ENCODE peak calls at places on chromosomes 6 and 20, in five cellular contexts. N, V, X, M and J are unnamed samples.

GRCh38 chr6:156778615-156779205 is 1.5 kb downstream of the ARID1B start:
- DNase-seq in X (peak; percentile 72), V (peak; percentile 62), M (peak; percentile 72), N (peak; percentile 75), J (peak; percentile 59)

GRCh38 chr6:155315516-155315871 is 1.2 kb upstream of the TFB1M start:
- DNase-seq in M (no peak), X (no peak), N (no peak), V (no peak), J (no peak)

GRCh38 chr20:41265931-41266330 is 51.6 kb downstream of the ZHX3 start:
- DNase-seq in X (no peak), V (no peak), M (no peak), N (no peak), J (no peak)

GRCh38 chr6:113654396-113654795 is 202.7 kb upstream of the MARCKS start:
- DNase-seq in V (peak; percentile 32), X (peak; percentile 84), M (no peak), N (peak; percentile 82), J (peak; percentile 29)

GRCh38 chr20:23115823-23116222 is 29.7 kb upstream of the CD93 start:
- DNase-seq in X (no peak), M (no peak), V (no peak), N (no peak), J (no peak)

GRCh38 chr20:52305843-52306242 is 114.3 kb upstream of the ZFP64 start:
- DNase-seq in X (no peak), M (no peak), V (no peak), N (no peak), J (no peak)

GRCh38 chr6:159066479-159066878 is 21.7 kb upstream of the TAGAP start:
- DNase-seq in V (no peak), X (no peak), N (no peak), M (no peak), J (no peak)

GRCh38 chr6:158031445-158032353 is 50.0 kb downstream of the SYNJ2 start:
- DNase-seq in N (peak; percentile 84), V (peak; percentile 77), X (peak; percentile 78), M (no peak), J (peak; percentile 77)

GRCh38 chr6:151442359-151442758 is 9.6 kb downstream of the RMND1 start:
- DNase-seq in N (no peak), M (no peak), V (no peak), X (no peak), J (no peak)

GRCh38 chr6:170176621-170177382 is 114.1 kb downstream of the DLL1 start:
- DNase-seq in X (peak; percentile 31), V (peak; percentile 15), N (no peak), M (no peak), J (no peak)

GRCh38 chr20:48725589-48725991 is 102.2 kb downstream of the PREX1 start:
- DNase-seq in X (no peak), V (no peak), M (no peak), N (no peak), J (no peak)

GRCh38 chr6:140671926-140672325 is 1297.5 kb upstream of the CITED2 start:
- DNase-seq in M (peak; percentile 13), X (no peak), N (no peak), V (no peak), J (no peak)

GRCh38 chr20:14950633-14951032 is 613.2 kb upstream of the FLRT3 start:
- DNase-seq in V (no peak), M (no peak), X (no peak), N (no peak), J (no peak)

GRCh38 chr6:16585805-16586204 is 175.5 kb downstream of the ATXN1 start:
- DNase-seq in X (no peak), M (no peak), V (no peak), N (no peak), J (no peak)

GRCh38 chr20:22312744-22313346 is 271.5 kb downstream of the FOXA2 start:
- DNase-seq in N (no peak), V (no peak), X (no peak), M (peak; percentile 64), J (no peak)

GRCh38 chr6:145110109-145110508 is 625.2 kb downstream of the EPM2A start:
- DNase-seq in M (no peak), X (no peak), V (no peak), N (no peak), J (no peak)

GRCh38 chr6:71965404-71965803 is 79.1 kb downstream of the RIMS1 start:
- DNase-seq in N (no peak), M (no peak), X (no peak), V (no peak), J (no peak)

GRCh38 chr20:46074006-46074405 is 15.8 kb downstream of the NCOA5 start:
- DNase-seq in V (no peak), N (no peak), M (peak; percentile 65), X (no peak), J (no peak)

GRCh38 chr6:166485651-166486535 is 100.6 kb downstream of the RAMACL start:
- DNase-seq in V (peak; percentile 13), X (no peak), M (no peak), N (peak; percentile 20), J (no peak)

GRCh38 chr6:41767112-41767946 is 12.4 kb downstream of the FRS3 start:
- DNase-seq in M (no peak), N (no peak), X (no peak), V (peak; percentile 31), J (peak; percentile 85)

GRCh38 chr20:52031574-52032303 is 159.8 kb downstream of the ZFP64 start:
- DNase-seq in X (no peak), M (no peak), V (no peak), N (no peak), J (no peak)

GRCh38 chr6:136236491-136237293 is 13.4 kb downstream of the MTFR2 start:
- DNase-seq in N (no peak), M (peak; percentile 14), X (peak; percentile 40), V (no peak), J (no peak)

GRCh38 chr20:41052742-41053419 is 24.3 kb downstream of the TOP1 start:
- DNase-seq in X (no peak), N (no peak), M (peak; percentile 39), V (no peak), J (no peak)

GRCh38 chr6:85986681-85987080 is 344.0 kb upstream of the SYNCRIP start:
- DNase-seq in N (no peak), X (no peak), M (no peak), V (no peak), J (no peak)

GRCh38 chr6:6713660-6714446 is 125.3 kb downstream of the LY86 start:
- DNase-seq in X (no peak), V (no peak), M (no peak), N (no peak), J (no peak)

GRCh38 chr6:45677381-45677992 is 299.8 kb upstream of the SUPT3H start:
- DNase-seq in V (peak; percentile 20), N (no peak), X (no peak), M (no peak), J (peak; percentile 24)

GRCh38 chr20:10469599-10469998 is 34.5 kb downstream of the SLX4IP start:
- DNase-seq in V (no peak), M (peak; percentile 78), X (peak; percentile 42), N (no peak), J (peak; percentile 61)

GRCh38 chr6:138588805-138589434 is 89.6 kb upstream of the NHSL1 start:
- DNase-seq in M (peak; percentile 74), X (no peak), V (peak; percentile 38), N (no peak), J (no peak)

GRCh38 chr6:25017932-25018581 is 82.3 kb upstream of the RIPOR2 start:
- DNase-seq in V (peak; percentile 53), N (peak; percentile 76), X (peak; percentile 79), M (peak; percentile 81), J (peak; percentile 41)

GRCh38 chr6:41373367-41373918 is 38.0 kb downstream of the NCR2 start:
- DNase-seq in V (no peak), X (no peak), N (no peak), M (no peak), J (no peak)

GRCh38 chr6:101429291-101429690 is 35.8 kb downstream of the GRIK2 start:
- DNase-seq in N (no peak), X (no peak), M (no peak), V (no peak), J (no peak)

GRCh38 chr6:139659711-139660110 is 285.3 kb upstream of the CITED2 start:
- DNase-seq in N (no peak), M (no peak), V (no peak), X (no peak), J (no peak)

GRCh38 chr20:60820918-60821317 is 431.1 kb upstream of the CDH4 start:
- DNase-seq in V (no peak), X (no peak), N (no peak), M (no peak), J (no peak)

GRCh38 chr6:33203443-33204164 is 851 bp upstream of the HSD17B8 start:
- DNase-seq in M (no peak), N (peak; percentile 40), V (no peak), X (no peak), J (no peak)
- H3K36me3 ChIP-seq in M (no peaks in the 10 kb centered on the region), N (peaks cover 6% of the 10 kb centered on the region), V (peaks cover 27% of the 10 kb centered on the region), X (peaks cover 26% of the 10 kb centered on the region), J (peaks cover 19% of the 10 kb centered on the region)

GRCh38 chr20:63662813-63663189 is 4.7 kb downstream of the RTEL1 start:
- DNase-seq in V (no peak), X (no peak), M (no peak), N (no peak), J (no peak)
- H3K36me3 ChIP-seq in V (peaks cover 56% of the 10 kb centered on the region), X (peaks cover 69% of the 10 kb centered on the region), M (no peaks in the 10 kb centered on the region), N (peaks cover 12% of the 10 kb centered on the region), J (peaks cover 67% of the 10 kb centered on the region)

DNA sequence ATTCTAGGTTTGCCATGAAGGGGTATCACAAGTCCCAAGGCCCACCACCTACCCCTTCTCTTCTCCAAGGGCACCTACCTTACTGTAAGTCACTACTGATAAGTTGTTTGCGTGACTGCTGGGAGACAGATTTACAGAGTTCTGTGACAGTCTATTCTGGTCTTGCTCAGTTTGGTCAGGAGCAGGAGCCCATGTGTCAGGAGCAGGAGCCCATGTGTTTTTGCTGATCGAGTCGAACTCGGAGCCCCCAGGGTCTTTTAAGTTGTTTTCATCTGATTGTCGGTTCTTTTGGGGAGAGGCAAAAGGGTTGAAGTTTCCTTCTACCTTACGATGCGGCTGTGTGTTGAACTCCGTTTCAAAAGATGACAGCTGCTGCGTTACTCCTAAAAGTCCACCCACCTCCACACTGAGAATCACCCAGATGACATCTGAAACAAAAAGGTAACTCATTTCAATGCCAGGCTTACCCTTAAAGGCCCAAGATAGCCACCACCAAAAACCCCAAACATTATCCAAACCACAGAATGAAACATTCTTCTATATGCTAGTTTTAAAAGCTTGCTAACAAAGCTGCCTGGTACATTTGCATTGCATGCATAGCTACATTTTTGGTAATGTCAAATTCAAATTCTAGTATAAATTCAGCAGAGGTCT is 50.5 kb upstream of the SPDEF start:
- DNase-seq in X (no peak), M (no peak), V (no peak), N (no peak), J (no peak)
- H3K36me3 ChIP-seq in X (peaks cover 44% of the 10 kb centered on the region), M (no peaks in the 10 kb centered on the region), V (peaks cover 14% of the 10 kb centered on the region), N (peaks cover 5% of the 10 kb centered on the region), J (no peaks in the 10 kb centered on the region)

GRCh38 chr6:21728141-21728540 is 134.6 kb downstream of the SOX4 start:
- DNase-seq in N (no peak), X (no peak), V (no peak), M (no peak), J (no peak)

GRCh38 chr6:21726676-21727075 is 133.1 kb downstream of the SOX4 start:
- DNase-seq in M (no peak), X (no peak), N (no peak), V (no peak), J (no peak)

DNA sequence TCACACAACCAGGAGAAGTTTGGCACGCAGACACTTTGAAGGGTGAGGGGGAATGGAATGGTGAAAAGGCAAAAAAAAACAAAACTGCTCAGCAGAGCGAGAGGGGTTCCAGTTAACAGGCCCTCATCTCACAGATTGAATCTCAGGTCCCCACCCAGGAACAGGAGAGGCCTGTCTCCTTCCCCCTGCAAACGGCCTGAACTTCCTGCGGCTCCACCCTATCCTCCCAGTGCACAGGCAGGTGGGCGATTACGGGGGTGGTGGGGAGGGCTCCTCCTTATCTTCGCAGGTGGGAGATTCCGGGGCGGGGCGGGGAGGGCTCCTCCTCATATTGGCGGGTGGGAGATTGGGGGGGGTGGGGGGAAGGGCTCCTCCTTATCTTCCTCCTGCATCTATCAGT is 128.9 kb downstream of the SOX4 start:
- DNase-seq in N (no peak), V (peak; percentile 16), X (no peak), M (no peak), J (peak; percentile 16)
- H3K36me3 ChIP-seq in N (no peaks in the 10 kb centered on the region), V (no peaks in the 10 kb centered on the region), X (no peaks in the 10 kb centered on the region), M (peaks cover 3% of the 10 kb centered on the region), J (no peaks in the 10 kb centered on the region)